ENCODE peak calls at places on chromosomes 12 and 14, in ten cellular contexts. I is psoas muscle; O is CD8-positive, alpha-beta memory T cell; V is suprapubic skin; Z is caudate nucleus; F is A549; T is RWPE1; Q is HL-60; E is mesenchymal stem cell; D is pancreas. K is an unnamed sample.

GRCh38 chr12:96516472-96517417 is 27.4 kb downstream of the CFAP54 start:
- DNase-seq in I (peak), O (peak), V (peak), Z (no peak), F (peak), T (peak), Q (peak), E (peak), D (peak), K (peak)

GRCh38 chr12:96190403-96191170 is 3.6 kb upstream of the ELK3 start:
- DNase-seq in I (no peak), O (no peak), V (no peak), Z (no peak), F (no peak), T (no peak), Q (no peak), E (peak), D (no peak), K (no peak)

GRCh38 chr12:3622732-3623690 is 129.9 kb downstream of the CRACR2A start:
- DNase-seq in I (no peak), O (no peak), V (no peak), Z (no peak), F (no peak), T (no peak), Q (peak), E (no peak), D (no peak), K (no peak)

GRCh38 chr14:68444449-68445168 is 348.3 kb downstream of the ZFP36L1 start:
- DNase-seq in I (peak), O (no peak), V (no peak), Z (no peak), F (no peak), T (no peak), Q (no peak), E (peak), D (peak), K (no peak)

GRCh38 chr12:52351196-52352059 is 15.9 kb downstream of the KRT85 start:
- DNase-seq in I (no peak), O (peak), V (no peak), Z (no peak), F (no peak), T (no peak), Q (no peak), E (no peak), D (peak), K (no peak)

GRCh38 chr12:124720687-124721500 is 142.8 kb downstream of the SCARB1 start:
- DNase-seq in I (peak), O (no peak), V (no peak), Z (no peak), F (no peak), T (peak), Q (no peak), E (peak), D (peak), K (no peak)

GRCh38 chr14:42224053-42224888 is 617.6 kb downstream of the LRFN5 start:
- DNase-seq in I (peak), O (no peak), V (peak), Z (no peak), F (peak), T (peak), Q (peak), E (peak), D (peak), K (no peak)

GRCh38 chr12:85733441-85733840 is 102.8 kb downstream of the RASSF9 start:
- DNase-seq in I (no peak), O (no peak), V (no peak), Z (no peak), F (no peak), T (no peak), Q (no peak), E (peak), D (no peak), K (no peak)

GRCh38 chr14:89252887-89253532 is 164.0 kb downstream of the FOXN3 start:
- DNase-seq in I (peak), O (no peak), V (no peak), Z (no peak), F (no peak), T (no peak), Q (no peak), E (no peak), D (no peak), K (no peak)

GRCh38 chr14:100193417-100194357 is 34.2 kb upstream of the DEGS2 start:
- DNase-seq in I (no peak), O (no peak), V (no peak), Z (peak), F (no peak), T (no peak), Q (peak), E (no peak), D (peak), K (no peak)

GRCh38 chr12:63917864-63918742 is 73.6 kb downstream of the SRGAP1 start:
- DNase-seq in I (no peak), O (no peak), V (no peak), Z (no peak), F (peak), T (peak), Q (peak), E (peak), D (no peak), K (peak)

GRCh38 chr12:120759591-120760348 is 34.1 kb downstream of the ACADS start:
- DNase-seq in I (no peak), O (no peak), V (no peak), Z (no peak), F (no peak), T (no peak), Q (no peak), E (no peak), D (no peak), K (no peak)

GRCh38 chr14:62039871-62040270 is 277.7 kb downstream of the SNAPC1 start:
- DNase-seq in I (no peak), O (no peak), V (no peak), Z (no peak), F (no peak), T (no peak), Q (no peak), E (no peak), D (no peak), K (no peak)

GRCh38 chr14:30608533-30609006 is 13.5 kb upstream of the SCFD1 start:
- DNase-seq in I (no peak), O (no peak), V (no peak), Z (no peak), F (no peak), T (no peak), Q (no peak), E (peak), D (no peak), K (no peak)

GRCh38 chr12:41061189-41061588 is 126.9 kb upstream of the PDZRN4 start:
- DNase-seq in I (no peak), O (no peak), V (no peak), Z (no peak), F (no peak), T (no peak), Q (no peak), E (no peak), D (no peak), K (no peak)

GRCh38 chr14:68785817-68786490 is 6.9 kb downstream of the ZFP36L1 start:
- DNase-seq in I (no peak), O (peak), V (peak), Z (no peak), F (peak), T (peak), Q (no peak), E (peak), D (peak), K (peak)

GRCh38 chr12:28704477-28705169 is 444.5 kb upstream of the FAR2 start:
- DNase-seq in I (no peak), O (no peak), V (no peak), Z (no peak), F (no peak), T (no peak), Q (no peak), E (no peak), D (no peak), K (no peak)

GRCh38 chr12:96237465-96238077 is 43.4 kb downstream of the ELK3 start:
- DNase-seq in I (peak), O (peak), V (peak), Z (no peak), F (no peak), T (peak), Q (peak), E (peak), D (no peak), K (peak)

GRCh38 chr12:56768424-56768823 is 5.3 kb downstream of the HSD17B6 start:
- DNase-seq in I (no peak), O (no peak), V (no peak), Z (no peak), F (no peak), T (no peak), Q (no peak), E (no peak), D (peak), K (no peak)

GRCh38 chr14:20680843-20681347 is 3.5 kb upstream of the RNASE4 start:
- DNase-seq in I (no peak), O (peak), V (no peak), Z (no peak), F (no peak), T (no peak), Q (no peak), E (no peak), D (no peak), K (no peak)

GRCh38 chr12:89789862-89790261 is 81.2 kb upstream of the ATP2B1 start:
- DNase-seq in I (no peak), O (no peak), V (no peak), Z (no peak), F (no peak), T (no peak), Q (peak), E (no peak), D (no peak), K (no peak)

GRCh38 chr14:68020493-68020892 is 200.9 kb downstream of the RAD51B start:
- DNase-seq in I (no peak), O (no peak), V (no peak), Z (no peak), F (no peak), T (no peak), Q (no peak), E (no peak), D (no peak), K (no peak)

GRCh38 chr12:39905152-39905551 is 200.7 kb downstream of the SLC2A13 start:
- DNase-seq in I (peak), O (no peak), V (peak), Z (peak), F (no peak), T (no peak), Q (no peak), E (no peak), D (no peak), K (no peak)

GRCh38 chr12:99709116-99709515 is 61.6 kb downstream of the GARIN6 start:
- DNase-seq in I (no peak), O (no peak), V (no peak), Z (no peak), F (no peak), T (no peak), Q (no peak), E (no peak), D (no peak), K (no peak)

GRCh38 chr12:90396556-90396955 is 558.4 kb downstream of the CCER1 start:
- DNase-seq in I (no peak), O (no peak), V (no peak), Z (no peak), F (no peak), T (no peak), Q (no peak), E (no peak), D (no peak), K (no peak)

GRCh38 chr12:94147377-94147990 is 893 bp upstream of the PLXNC1 start:
- DNase-seq in I (no peak), O (no peak), V (no peak), Z (no peak), F (no peak), T (no peak), Q (no peak), E (no peak), D (no peak), K (no peak)

GRCh38 chr14:105317546-105317945 is 3.0 kb downstream of the PACS2 start:
- DNase-seq in I (peak), O (no peak), V (no peak), Z (no peak), F (no peak), T (no peak), Q (no peak), E (peak), D (peak), K (no peak)
- H3K27ac ChIP-seq in I (peak), O (no peak), V (peak), Z (no peak), F (no peak), T (peak), Q (no peak), E (no peak), D (peak), K (no peak)

GRCh38 chr14:50354527-50354926 is 42.2 kb downstream of the CDKL1 start:
- DNase-seq in I (no peak), O (no peak), V (no peak), Z (no peak), F (no peak), T (no peak), Q (no peak), E (no peak), D (no peak), K (no peak)

GRCh38 chr14:50351016-50351415 is 38.9 kb downstream of the DMAC2L start:
- DNase-seq in I (no peak), O (no peak), V (no peak), Z (no peak), F (no peak), T (no peak), Q (peak), E (peak), D (no peak), K (no peak)

GRCh38 chr14:50357124-50357523 is 39.6 kb downstream of the CDKL1 start:
- DNase-seq in I (no peak), O (no peak), V (no peak), Z (no peak), F (no peak), T (no peak), Q (no peak), E (no peak), D (no peak), K (no peak)

GRCh38 chr14:50355692-50356091 is 41.0 kb downstream of the CDKL1 start:
- DNase-seq in I (no peak), O (no peak), V (no peak), Z (no peak), F (no peak), T (no peak), Q (no peak), E (no peak), D (no peak), K (no peak)

GRCh38 chr14:50353126-50353525 is 41.0 kb downstream of the DMAC2L start:
- DNase-seq in I (no peak), O (no peak), V (no peak), Z (no peak), F (no peak), T (no peak), Q (no peak), E (no peak), D (no peak), K (no peak)
- H3K27ac ChIP-seq in I (no peak), O (no peak), V (no peak), Z (no peak), F (no peak), T (no peak), Q (no peak), E (peak), D (no peak), K (no peak)

DNA sequence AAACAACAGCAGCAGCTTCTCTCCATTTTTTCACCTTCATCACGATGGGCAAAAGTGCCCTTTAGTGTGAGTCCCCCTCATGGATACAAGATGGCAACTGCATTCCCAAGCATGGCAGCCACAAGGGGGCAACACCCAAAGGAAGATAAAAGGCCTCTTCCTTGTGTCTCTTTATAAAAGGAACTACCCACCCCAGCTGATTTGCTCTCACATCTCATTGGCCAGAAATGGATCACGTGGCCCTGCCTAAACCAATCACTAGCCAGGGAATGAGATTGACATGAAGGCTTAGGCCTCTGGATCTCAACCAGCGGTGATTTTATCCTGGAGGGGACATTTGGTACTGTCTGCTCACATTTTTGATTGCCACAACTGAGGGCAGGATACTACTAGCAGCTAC is 21.9 kb upstream of the IFT81 start:
- DNase-seq in I (peak), O (no peak), V (no peak), Z (no peak), F (peak), T (peak), Q (peak), E (peak), D (no peak), K (no peak)
- H3K27ac ChIP-seq in I (no peak), O (no peak), V (no peak), Z (no peak), F (peak), T (no peak), Q (no peak), E (no peak), D (no peak), K (no peak)

GRCh38 chr12:114683709-114684097 is 272 bp downstream of the TBX3 start:
- DNase-seq in I (no peak), O (no peak), V (no peak), Z (no peak), F (no peak), T (no peak), Q (no peak), E (no peak), D (no peak), K (no peak)
- H3K27ac ChIP-seq in I (peak), O (no peak), V (peak), Z (peak), F (peak), T (peak), Q (no peak), E (no peak), D (no peak), K (peak)

DNA sequence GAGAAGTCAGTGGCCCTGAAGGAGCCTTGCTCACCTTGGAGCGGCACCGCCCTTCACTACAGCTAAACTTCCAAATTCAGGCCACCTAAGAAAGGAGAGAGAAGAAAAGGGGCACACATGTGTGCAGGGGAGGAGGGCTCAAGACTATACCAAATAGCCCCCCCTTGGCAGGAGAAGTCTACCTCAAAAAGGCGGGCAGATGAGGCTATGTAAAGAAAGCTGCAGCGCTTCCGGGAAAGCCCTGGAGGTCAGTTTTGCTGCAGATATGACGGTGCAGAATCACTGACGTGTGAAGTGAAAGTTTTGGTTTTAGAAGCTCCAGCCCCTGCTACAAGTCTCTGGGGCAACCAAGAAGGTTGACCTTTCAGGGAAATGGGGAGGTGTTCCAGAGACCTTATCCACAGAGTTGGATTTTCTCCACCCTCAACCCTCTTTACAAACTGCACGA is 48.2 kb upstream of the PNMA1 start:
- DNase-seq in I (no peak), O (peak), V (no peak), Z (no peak), F (no peak), T (no peak), Q (no peak), E (peak), D (no peak), K (no peak)
- H3K27ac ChIP-seq in I (peak), O (peak), V (peak), Z (no peak), F (peak), T (peak), Q (peak), E (no peak), D (peak), K (no peak)

GRCh38 chr12:69002969-69003368 is 70.0 kb upstream of the CPM start:
- DNase-seq in I (no peak), O (no peak), V (no peak), Z (no peak), F (no peak), T (no peak), Q (no peak), E (no peak), D (no peak), K (no peak)

GRCh38 chr12:69007858-69008314 is 74.9 kb upstream of the CPM start:
- DNase-seq in I (no peak), O (no peak), V (no peak), Z (no peak), F (no peak), T (peak), Q (no peak), E (no peak), D (no peak), K (no peak)

GRCh38 chr12:69008510-69008909 is 75.5 kb upstream of the CPM start:
- DNase-seq in I (no peak), O (no peak), V (no peak), Z (no peak), F (no peak), T (peak), Q (peak), E (no peak), D (no peak), K (peak)

GRCh38 chr12:69007166-69007857 is 74.3 kb upstream of the CPM start:
- DNase-seq in I (no peak), O (no peak), V (no peak), Z (no peak), F (no peak), T (peak), Q (peak), E (peak), D (no peak), K (peak)
- H3K27ac ChIP-seq in I (peak), O (no peak), V (peak), Z (no peak), F (no peak), T (peak), Q (peak), E (peak), D (no peak), K (peak)

K was measured in epithelial cell of prostate.